ENCODE peak calls at places on chromosomes 12 and 14, in eight cellular contexts. P, C, W, M, U, A, G and J are unnamed samples.
A peak's percentile ranks its signal among the peaks of the same experiment; 100 is the strongest.

GRCh38 chr14:85399196-85399595 is 130.7 kb upstream of the FLRT2 start:
- DNase-seq in A (no peak), M (no peak), G (no peak), W (no peak), U (no peak), C (no peak), P (no peak), J (no peak)

GRCh38 chr14:75562048-75562447 is 16.4 kb upstream of the FLVCR2 start:
- DNase-seq in W (no peak), U (no peak), C (no peak), P (no peak), G (no peak), M (no peak), A (no peak), J (no peak)

GRCh38 chr12:92871121-92871520 is 58.0 kb downstream of the EEA1 start:
- DNase-seq in U (no peak), A (no peak), C (no peak), P (no peak), G (no peak), W (no peak), M (no peak), J (no peak)

GRCh38 chr12:121446760-121447159 is 46.8 kb downstream of the RNF34 start:
- DNase-seq in P (no peak), M (no peak), W (no peak), C (no peak), A (no peak), U (no peak), G (no peak), J (no peak)

GRCh38 chr14:71438684-71439083 is 493.5 kb upstream of the RGS6 start:
- DNase-seq in P (no peak), A (no peak), G (no peak), M (no peak), U (no peak), C (peak; percentile 43), W (no peak), J (no peak)

GRCh38 chr12:44285321-44285720 is 449.4 kb downstream of the TMEM117 start:
- DNase-seq in G (no peak), A (no peak), U (peak; percentile 13), P (no peak), W (no peak), C (no peak), M (no peak), J (no peak)

GRCh38 chr12:116087399-116087798 is 190.1 kb downstream of the MED13L start:
- DNase-seq in U (no peak), W (no peak), G (no peak), C (no peak), A (no peak), P (no peak), M (no peak), J (no peak)

GRCh38 chr12:44816446-44817017 is 59.6 kb downstream of the NELL2 start:
- DNase-seq in A (no peak), C (no peak), G (no peak), M (no peak), U (no peak), P (no peak), W (no peak), J (no peak)

GRCh38 chr12:106682594-106683234 is 91.8 kb upstream of the RIC8B start:
- DNase-seq in G (no peak), P (no peak), M (no peak), U (peak; percentile 36), C (no peak), W (no peak), A (no peak), J (peak; percentile 3)

GRCh38 chr14:85197976-85198375 is 332.0 kb upstream of the FLRT2 start:
- DNase-seq in A (no peak), P (no peak), G (no peak), W (no peak), U (peak; percentile 58), C (no peak), M (no peak), J (no peak)

GRCh38 chr12:54173066-54173726 is 15.6 kb downstream of the SMUG1 start:
- DNase-seq in U (peak; percentile 2), G (peak; percentile 53), W (peak; percentile 38), C (peak; percentile 38), A (no peak), P (no peak), M (no peak), J (no peak)

GRCh38 chr12:104730761-104731160 is 227.3 kb downstream of the SLC41A2 start:
- DNase-seq in U (no peak), M (no peak), G (no peak), P (no peak), A (no peak), W (no peak), C (no peak), J (no peak)

GRCh38 chr14:104393199-104393897 is 186.2 kb upstream of the C14orf180 start:
- DNase-seq in U (no peak), P (no peak), A (peak; percentile 73), G (no peak), C (no peak), W (no peak), M (no peak), J (peak; percentile 59)

GRCh38 chr14:44897041-44897843 is 64.5 kb downstream of the KLHL28 start:
- DNase-seq in W (peak; percentile 99), U (peak; percentile 97), M (peak; percentile 99), A (peak; percentile 98), G (peak; percentile 98), C (peak; percentile 100), P (peak; percentile 97), J (peak; percentile 100)
- TF ChIP-seq POLR2A in W (peak; percentile 84), U (peak; percentile 65), M (peak; percentile 80), A (peak; percentile 74), G (peak; percentile 75), C (peak; percentile 67), P (peak; percentile 65), J (no peak)

GRCh38 chr14:93956514-93957332 is 19.6 kb downstream of the ASB2 start:
- DNase-seq in M (no peak), A (peak; percentile 76), P (no peak), C (no peak), W (peak; percentile 50), U (no peak), G (no peak), J (no peak)
- H3K4me3 ChIP-seq in M (no peak overlapping the region), A (no peak overlapping the region), P (no peak overlapping the region), C (no peak overlapping the region), W (no peak overlapping the region), U (no peak overlapping the region), G (no peak overlapping the region), J (no peak overlapping the region)

DNA sequence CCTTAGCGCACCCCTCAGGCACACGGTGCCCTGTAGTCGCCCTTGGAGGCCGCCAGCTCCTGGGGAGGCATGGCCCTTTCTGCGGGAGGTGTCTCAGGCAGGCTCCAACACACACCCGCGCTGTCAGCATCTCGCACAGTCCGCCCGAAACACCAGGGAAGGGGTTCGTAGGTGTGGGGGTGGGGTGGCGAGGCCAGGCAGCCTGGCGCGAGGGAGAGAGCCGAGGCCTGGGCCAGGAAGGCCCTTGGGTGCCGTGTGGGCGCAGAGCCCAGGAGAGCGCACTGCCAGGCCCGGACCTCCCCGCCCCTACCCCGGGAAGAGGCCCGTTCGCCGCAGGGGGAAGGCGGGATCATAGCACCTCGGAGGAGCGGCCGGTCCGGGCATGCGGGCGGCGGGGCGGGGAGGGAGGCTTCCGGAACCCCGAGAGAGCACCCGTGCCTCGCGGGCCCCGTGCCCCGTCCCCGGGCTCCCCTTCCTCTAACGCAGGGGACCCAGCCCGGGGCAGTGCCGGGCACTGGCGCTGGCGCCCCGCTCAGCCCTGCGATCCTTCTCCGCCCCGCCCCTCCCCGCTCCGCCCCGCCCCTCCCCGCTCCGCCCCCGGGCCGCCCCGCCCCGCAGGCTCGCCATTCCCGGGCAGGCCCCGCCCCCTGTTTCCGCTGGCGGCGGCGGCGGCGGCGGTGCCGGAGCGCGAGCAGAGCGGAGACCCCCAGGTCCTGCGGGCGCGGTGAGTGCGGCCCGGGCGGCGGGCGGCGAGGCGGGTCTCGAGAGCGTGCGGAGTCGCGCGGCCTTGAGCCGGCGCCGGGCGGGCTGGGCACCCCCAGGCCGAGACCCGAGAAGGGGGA is at the start of gene TSPAN9:
- DNase-seq in M (peak; percentile 66), A (peak; percentile 83), W (peak; percentile 76), U (peak; percentile 71), G (peak; percentile 72), P (peak; percentile 46), C (peak; percentile 90), J (peak; percentile 54)
- TF ChIP-seq POLR2A in M (peak; percentile 75), A (peak; percentile 79), W (peak; percentile 58), U (no peak), G (peak; percentile 77), P (peak; percentile 71), C (peak; percentile 69), J (no peak)

GRCh38 chr12:130819248-130819576 is 19.8 kb downstream of the STX2 start:
- DNase-seq in W (no peak), P (no peak), U (no peak), M (no peak), G (no peak), A (no peak), C (no peak), J (no peak)

GRCh38 chr12:130816055-130816454 is 23.0 kb downstream of the STX2 start:
- DNase-seq in W (no peak), G (no peak), P (no peak), A (no peak), C (no peak), M (no peak), U (no peak), J (no peak)

GRCh38 chr12:130819681-130820080 is 19.4 kb downstream of the STX2 start:
- DNase-seq in C (no peak), G (no peak), A (no peak), U (no peak), W (no peak), M (no peak), P (no peak), J (no peak)

GRCh38 chr12:130817804-130818203 is 21.2 kb downstream of the STX2 start:
- DNase-seq in P (no peak), A (no peak), M (no peak), G (no peak), U (no peak), W (no peak), C (no peak), J (no peak)

DNA sequence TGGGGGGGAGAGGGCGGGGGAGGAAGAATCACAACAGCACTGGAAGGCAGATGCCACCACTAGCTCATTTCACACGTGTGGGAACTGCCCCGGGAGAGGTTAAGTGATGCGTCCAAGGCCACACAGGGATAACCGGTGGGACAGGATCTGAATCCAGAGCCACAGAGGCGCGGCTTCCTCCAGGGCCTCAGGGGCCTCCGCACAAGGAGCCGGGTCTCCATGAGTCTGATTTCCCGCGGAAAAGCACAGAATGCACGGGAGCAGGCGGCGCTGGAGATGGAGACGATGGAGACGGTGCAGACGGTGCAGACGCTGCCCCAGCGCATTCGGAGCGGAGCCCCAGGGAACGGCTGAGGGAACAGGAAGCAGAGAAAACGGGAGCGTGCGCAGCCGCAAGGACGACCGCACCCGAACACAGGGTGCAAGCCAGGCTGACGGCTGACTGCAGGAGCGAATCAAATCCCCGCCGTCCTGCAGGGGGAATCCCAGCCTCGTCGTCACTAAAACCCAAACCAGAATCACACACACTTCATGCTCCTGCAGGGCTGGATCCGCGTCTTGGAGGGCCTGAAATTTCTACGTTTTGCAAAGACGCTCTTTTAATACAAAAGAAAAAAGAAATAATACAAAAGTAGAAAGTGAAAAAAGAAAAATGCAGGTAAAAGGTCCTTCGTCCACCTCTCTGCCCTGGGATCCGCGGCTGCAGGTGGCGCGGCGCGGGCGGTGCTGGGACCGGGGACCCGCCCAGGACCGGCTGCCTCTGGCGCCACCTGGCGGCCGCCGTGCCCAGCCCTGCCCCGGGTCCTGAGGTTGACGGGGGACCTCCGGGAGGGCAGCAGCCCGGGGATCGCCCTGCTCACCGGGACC is 20.4 kb downstream of the STX2 start:
- DNase-seq in A (peak; percentile 54), C (peak; percentile 79), W (peak; percentile 78), G (peak; percentile 55), M (peak; percentile 43), U (peak; percentile 36), P (no peak), J (peak; percentile 92)
- H3K4me3 ChIP-seq in A (peak overlapping the region; percentile 56), C (peak overlapping the region; percentile 24), W (peak overlapping the region; percentile 52), G (peak overlapping the region; percentile 36), M (peak overlapping the region; percentile 50), U (peak overlapping the region; percentile 67), P (peak overlapping the region; percentile 44), J (peak overlapping the region; percentile 17)